ENCODE peak calls at places on chromosomes 6 and 20, in five cellular contexts. A is heart right ventricle, Q is IMR-90, V is GM23338, G is upper lobe of right lung. N is an unnamed sample. For H3K4me1, the result is how much of the 10 kb centered on the place peaks cover.

GRCh38 chr6:89360415-89360999 is 8.0 kb upstream of the UBE2J1 start:
- DNase-seq in Q (peak), A (no peak), V (no peak), G (no peak), N (no peak)

GRCh38 chr6:93403390-93403789 is 16.0 kb downstream of the EPHA7 start:
- DNase-seq in A (no peak), G (no peak), V (no peak), Q (no peak), N (no peak)

GRCh38 chr6:93392797-93393196 is 26.6 kb downstream of the EPHA7 start:
- DNase-seq in A (no peak), V (no peak), G (no peak), Q (no peak), N (no peak)

GRCh38 chr6:135094403-135094821 is 39.8 kb upstream of the HBS1L start:
- DNase-seq in A (no peak), Q (peak), G (no peak), V (no peak), N (no peak)

GRCh38 chr6:42450314-42451145 is 1.2 kb downstream of the TRERF1 start:
- DNase-seq in G (no peak), V (peak), Q (peak), A (no peak), N (peak)

GRCh38 chr20:49384437-49385434 is 97.7 kb downstream of the KCNB1 start:
- DNase-seq in V (peak), Q (peak), A (peak), G (peak), N (peak)

GRCh38 chr20:62496525-62497218 is 20.9 kb upstream of the GATA5 start:
- DNase-seq in V (peak), G (no peak), Q (no peak), A (no peak), N (no peak)

GRCh38 chr6:111269401-111269970 is 182.2 kb downstream of the SLC16A10 start:
- DNase-seq in Q (peak), A (no peak), G (no peak), V (no peak), N (no peak)

GRCh38 chr6:154537486-154537885 is 27.0 kb upstream of the CNKSR3 start:
- DNase-seq in Q (no peak), G (no peak), V (peak), A (no peak), N (no peak)

GRCh38 chr6:12595161-12595792 is 121.3 kb upstream of the PHACTR1 start:
- DNase-seq in A (no peak), G (no peak), Q (peak), V (no peak), N (no peak)

GRCh38 chr6:40933864-40934263 is 105.2 kb downstream of the UNC5CL start:
- DNase-seq in A (no peak), V (no peak), Q (peak), G (no peak), N (no peak)

GRCh38 chr6:125906158-125906998 is 50.2 kb upstream of the HINT3 start:
- DNase-seq in V (peak), G (peak), A (peak), Q (peak), N (no peak)

GRCh38 chr6:157830354-157831017 is 7.4 kb downstream of the SNX9 start:
- DNase-seq in Q (no peak), V (no peak), G (no peak), A (no peak), N (no peak)

GRCh38 chr20:10492065-10492464 is 57.0 kb downstream of the SLX4IP start:
- DNase-seq in G (no peak), Q (peak), V (no peak), A (no peak), N (no peak)

GRCh38 chr20:10495173-10495572 is 60.1 kb downstream of the SLX4IP start:
- DNase-seq in A (no peak), V (no peak), G (no peak), Q (no peak), N (no peak)

GRCh38 chr20:10489853-10490627 is 54.9 kb downstream of the SLX4IP start:
- DNase-seq in A (no peak), V (no peak), G (no peak), Q (no peak), N (no peak)

GRCh38 chr20:10490706-10491105 is 55.6 kb downstream of the SLX4IP start:
- DNase-seq in Q (peak), G (no peak), A (no peak), V (peak), N (no peak)

GRCh38 chr20:10492844-10493243 is 57.7 kb downstream of the SLX4IP start:
- DNase-seq in A (no peak), Q (no peak), V (no peak), G (no peak), N (no peak)
- TF ChIP-seq CTCF in A (no peak), Q (no peak), V (peak), G (no peak), N (no peak)

DNA sequence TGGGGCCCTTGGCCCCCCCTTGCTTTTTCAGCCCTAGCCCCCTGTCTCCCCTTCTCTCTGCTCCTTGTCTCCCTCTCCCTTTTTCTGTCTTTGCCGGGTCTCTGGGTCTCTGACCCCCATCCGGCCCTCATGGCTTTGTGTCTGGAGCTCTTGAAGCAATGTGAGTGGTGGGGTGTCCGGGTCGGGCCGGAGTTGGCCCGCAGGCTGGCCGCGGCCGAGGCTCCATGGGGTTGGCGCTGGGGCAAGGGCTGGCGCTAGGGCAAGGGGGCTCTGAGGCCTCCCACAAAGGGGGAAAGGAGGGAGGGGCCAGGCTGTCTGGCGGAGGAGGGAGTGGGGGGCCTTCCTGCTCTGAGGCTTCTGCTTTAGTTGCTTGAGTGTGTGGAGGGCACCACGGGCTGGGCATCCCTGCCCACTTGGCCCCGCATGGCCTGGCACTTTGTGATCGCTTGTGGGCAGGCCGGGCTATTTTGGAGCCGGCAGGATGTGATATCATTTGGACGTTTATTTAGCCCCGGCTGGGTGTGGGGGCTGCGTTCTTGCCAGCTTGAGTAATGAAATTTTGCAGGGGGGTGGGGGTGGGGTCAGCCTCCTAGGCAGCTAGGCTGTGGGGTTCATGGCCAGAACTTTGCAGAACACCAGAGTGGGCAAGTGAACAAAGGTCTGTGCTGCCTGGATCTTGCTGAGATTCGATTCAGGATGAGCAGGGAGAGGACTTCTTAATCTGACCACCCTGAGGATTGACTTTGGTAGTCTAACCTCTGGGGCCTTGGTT is 78.7 kb upstream of the MYL9 start:
- DNase-seq in Q (peak), V (peak), G (peak), A (peak), N (peak)
- H3K4me1 ChIP-seq in Q (under half), V (under half), G (under half), A (half or more), N (half or more)

GRCh38 chr20:17636523-17637412 is 45.3 kb downstream of the RRBP1 start:
- DNase-seq in G (no peak), A (no peak), Q (no peak), V (peak), N (no peak)
- TF ChIP-seq CTCF in G (no peak), A (no peak), Q (no peak), V (peak), N (no peak)

GRCh38 chr6:71402101-71402500 is 113.5 kb downstream of the OGFRL1 start:
- DNase-seq in A (no peak), G (no peak), V (no peak), Q (no peak), N (no peak)

GRCh38 chr6:71403422-71404134 is 115.0 kb downstream of the OGFRL1 start:
- DNase-seq in V (peak), G (no peak), Q (no peak), A (no peak), N (no peak)

GRCh38 chr6:71404967-71405278 is 116.3 kb downstream of the OGFRL1 start:
- DNase-seq in A (no peak), G (no peak), Q (no peak), V (no peak), N (no peak)

GRCh38 chr6:71405416-71405815 is 116.8 kb downstream of the OGFRL1 start:
- DNase-seq in V (no peak), G (no peak), Q (no peak), A (no peak), N (no peak)

DNA sequence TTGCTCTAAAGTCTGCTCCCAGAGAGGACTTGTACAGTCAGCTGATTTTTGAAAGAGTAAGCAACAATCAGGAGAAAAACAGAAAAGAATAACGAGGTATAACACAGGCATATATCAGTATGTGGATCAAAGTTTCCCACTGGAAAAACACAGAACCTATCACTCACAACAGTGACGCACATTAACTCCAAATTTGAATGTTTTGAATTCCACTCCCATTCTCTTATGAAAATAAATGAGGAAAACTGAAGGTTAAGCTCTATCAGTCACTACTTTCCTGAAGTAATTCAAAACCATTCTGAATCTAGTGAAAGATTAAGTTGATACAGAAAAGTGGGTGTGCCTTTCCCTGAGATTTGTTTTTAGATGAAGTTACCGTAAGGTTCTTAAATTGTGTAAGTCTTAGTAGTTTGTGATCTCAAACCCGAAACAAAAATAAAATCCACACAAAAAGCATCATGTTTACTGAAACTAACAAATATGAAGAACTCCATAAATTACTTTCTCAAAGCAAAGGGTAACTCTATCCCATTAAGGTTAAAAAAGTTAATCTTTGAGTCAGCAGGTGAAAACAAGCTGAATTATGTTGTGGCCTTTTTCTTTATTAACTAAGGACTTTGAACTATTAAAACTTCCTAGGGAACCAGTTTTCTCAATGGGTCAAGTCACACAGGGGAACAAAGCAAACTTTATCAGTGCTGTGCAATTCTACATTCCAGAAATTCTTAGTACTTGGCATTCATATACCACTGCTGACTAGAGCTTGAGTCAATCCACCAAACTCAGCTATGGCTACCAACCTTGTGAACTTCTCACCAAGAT is 115.7 kb downstream of the OGFRL1 start:
- DNase-seq in V (peak), A (no peak), Q (peak), G (no peak), N (no peak)
- H3K4me1 ChIP-seq in V (under half), A (half or more), Q (under half), G (under half), N (under half)

DNA sequence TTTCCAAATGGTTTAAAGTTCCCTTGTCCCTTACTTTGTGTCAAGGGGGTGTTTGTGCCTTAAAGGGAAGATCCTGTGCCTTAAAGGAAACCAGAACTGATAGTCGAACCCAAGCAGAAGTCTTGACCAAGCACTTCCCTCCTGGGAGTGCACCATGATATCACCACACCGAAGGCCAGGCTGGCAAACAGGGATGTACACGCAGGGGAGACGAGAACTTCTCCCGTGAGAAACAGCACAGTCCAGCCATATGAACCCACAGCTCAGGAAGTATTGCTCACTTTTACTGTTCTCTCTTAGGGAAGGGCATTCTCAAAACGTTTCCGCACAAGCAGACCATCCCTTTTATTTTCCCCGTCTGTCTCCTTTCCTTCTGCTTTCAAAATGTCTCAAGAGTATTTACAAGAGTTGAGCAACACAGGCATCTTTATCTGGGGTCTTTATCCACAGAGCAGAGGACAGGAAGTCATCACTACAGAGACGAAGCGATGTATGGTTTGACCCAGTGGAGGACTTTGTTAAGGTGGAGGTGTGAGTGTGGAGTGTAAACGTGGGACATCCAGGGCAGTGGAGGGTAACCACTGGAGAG is 12.8 kb upstream of the SERPINB1 start:
- DNase-seq in V (no peak), G (no peak), A (no peak), Q (peak), N (no peak)
- TF ChIP-seq CTCF in V (no peak), G (peak), A (no peak), Q (no peak), N (peak)

DNA sequence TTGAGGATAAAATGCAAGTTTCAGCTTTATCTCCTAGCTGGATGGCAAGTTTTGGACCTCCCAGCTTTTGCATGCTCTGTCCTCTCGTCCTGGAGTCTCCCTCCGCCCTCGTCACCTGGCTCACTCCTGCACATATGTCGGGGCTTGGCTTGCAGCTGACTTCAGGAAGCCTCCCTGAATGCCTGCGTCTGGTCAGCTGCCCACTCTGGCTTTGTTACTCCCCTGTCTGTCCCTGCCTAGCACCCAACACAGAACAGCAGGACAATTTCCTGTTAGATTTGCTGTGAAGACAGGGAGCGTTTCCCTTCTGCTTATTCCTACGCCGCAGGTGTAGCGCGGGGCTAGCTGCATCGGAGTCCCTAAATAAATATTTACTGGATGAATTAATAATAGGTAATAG is 5.4 kb downstream of the JPH2 start:
- DNase-seq in G (no peak), Q (no peak), V (no peak), A (peak), N (no peak)
- H3K4me1 ChIP-seq in G (under half), Q (under half), V (under half), A (half or more), N (under half)

GRCh38 chr20:17614176-17614811 is 44.4 kb downstream of the DSTN start:
- DNase-seq in V (peak), Q (peak), A (peak), G (peak), N (no peak)
- TF ChIP-seq CTCF in V (no peak), Q (no peak), A (no peak), G (no peak), N (no peak)